ENCODE peak calls at places on chromosomes 3 and 15, in nine cellular contexts. One of them, this sample, is unnamed.
A peak's percentile ranks its signal among the peaks of the same experiment; 100 is the strongest.

GRCh38 chr3:10783360-10784346 is 32.4 kb upstream of the SLC6A11 start:
- DNase-seq in H54: peak; percentile 38
- DNase-seq in Ammon's horn: peak; percentile 53
- DNase-seq in dorsolateral prefrontal cortex: no peak
- DNase-seq in effector memory CD4-positive, alpha-beta T cell: peak; percentile 8
- DNase-seq in Kasumi-1: peak; percentile 52
- DNase-seq in fibroblast of pulmonary artery: peak; percentile 40
- DNase-seq in activated T-helper 1 cell treated with Interleukin-2 at 50 U/mL for 16 hours: no peak
- DNase-seq in WTC11: peak; percentile 38
- DNase-seq in this sample: no peak

GRCh38 chr15:95160316-95160715 is 929.0 kb downstream of the MCTP2 start:
- DNase-seq in H54: no peak
- DNase-seq in Ammon's horn: no peak
- DNase-seq in dorsolateral prefrontal cortex: no peak
- DNase-seq in effector memory CD4-positive, alpha-beta T cell: no peak
- DNase-seq in Kasumi-1: no peak
- DNase-seq in fibroblast of pulmonary artery: no peak
- DNase-seq in activated T-helper 1 cell treated with Interleukin-2 at 50 U/mL for 16 hours: no peak
- DNase-seq in WTC11: no peak
- DNase-seq in this sample: no peak

GRCh38 chr3:15982667-15983145 is 184.9 kb upstream of the ANKRD28 start:
- DNase-seq in H54: peak; percentile 74
- DNase-seq in Ammon's horn: peak; percentile 74
- DNase-seq in dorsolateral prefrontal cortex: peak; percentile 59
- DNase-seq in effector memory CD4-positive, alpha-beta T cell: no peak
- DNase-seq in Kasumi-1: no peak
- DNase-seq in fibroblast of pulmonary artery: peak; percentile 83
- DNase-seq in activated T-helper 1 cell treated with Interleukin-2 at 50 U/mL for 16 hours: no peak
- DNase-seq in WTC11: no peak
- DNase-seq in this sample: no peak

GRCh38 chr3:143951351-143951971 is 20.2 kb upstream of the DIPK2A start:
- DNase-seq in H54: no peak
- DNase-seq in Ammon's horn: peak; percentile 47
- DNase-seq in dorsolateral prefrontal cortex: no peak
- DNase-seq in effector memory CD4-positive, alpha-beta T cell: no peak
- DNase-seq in Kasumi-1: peak; percentile 42
- DNase-seq in fibroblast of pulmonary artery: peak; percentile 69
- DNase-seq in activated T-helper 1 cell treated with Interleukin-2 at 50 U/mL for 16 hours: no peak
- DNase-seq in WTC11: peak; percentile 29
- DNase-seq in this sample: peak; percentile 27

GRCh38 chr3:27575509-27575908 is 91.3 kb upstream of the SLC4A7 start:
- DNase-seq in H54: no peak
- DNase-seq in Ammon's horn: peak; percentile 47
- DNase-seq in dorsolateral prefrontal cortex: no peak
- DNase-seq in effector memory CD4-positive, alpha-beta T cell: no peak
- DNase-seq in Kasumi-1: peak; percentile 32
- DNase-seq in fibroblast of pulmonary artery: peak; percentile 64
- DNase-seq in activated T-helper 1 cell treated with Interleukin-2 at 50 U/mL for 16 hours: no peak
- DNase-seq in WTC11: no peak
- DNase-seq in this sample: no peak

GRCh38 chr3:126033051-126033745 is 50.7 kb downstream of the SLC41A3 start:
- DNase-seq in H54: no peak
- DNase-seq in Ammon's horn: no peak
- DNase-seq in dorsolateral prefrontal cortex: peak; percentile 2
- DNase-seq in effector memory CD4-positive, alpha-beta T cell: no peak
- DNase-seq in Kasumi-1: no peak
- DNase-seq in fibroblast of pulmonary artery: no peak
- DNase-seq in activated T-helper 1 cell treated with Interleukin-2 at 50 U/mL for 16 hours: no peak
- DNase-seq in WTC11: no peak
- DNase-seq in this sample: no peak

GRCh38 chr15:96333194-96334016 is 2.9 kb downstream of the NR2F2 start:
- DNase-seq in H54: no peak
- DNase-seq in Ammon's horn: no peak
- DNase-seq in dorsolateral prefrontal cortex: peak; percentile 56
- DNase-seq in effector memory CD4-positive, alpha-beta T cell: no peak
- DNase-seq in Kasumi-1: no peak
- DNase-seq in fibroblast of pulmonary artery: peak; percentile 59
- DNase-seq in activated T-helper 1 cell treated with Interleukin-2 at 50 U/mL for 16 hours: no peak
- DNase-seq in WTC11: peak; percentile 72
- DNase-seq in this sample: no peak

GRCh38 chr3:112967828-112968227 is 7.1 kb downstream of the CD200R1 start:
- DNase-seq in H54: no peak
- DNase-seq in Ammon's horn: no peak
- DNase-seq in dorsolateral prefrontal cortex: no peak
- DNase-seq in effector memory CD4-positive, alpha-beta T cell: no peak
- DNase-seq in Kasumi-1: peak; percentile 53
- DNase-seq in fibroblast of pulmonary artery: no peak
- DNase-seq in activated T-helper 1 cell treated with Interleukin-2 at 50 U/mL for 16 hours: no peak
- DNase-seq in WTC11: no peak
- DNase-seq in this sample: no peak

GRCh38 chr3:20353286-20353685 is 167.3 kb upstream of the SGO1 start:
- DNase-seq in H54: no peak
- DNase-seq in Ammon's horn: no peak
- DNase-seq in dorsolateral prefrontal cortex: no peak
- DNase-seq in effector memory CD4-positive, alpha-beta T cell: no peak
- DNase-seq in Kasumi-1: no peak
- DNase-seq in fibroblast of pulmonary artery: no peak
- DNase-seq in activated T-helper 1 cell treated with Interleukin-2 at 50 U/mL for 16 hours: no peak
- DNase-seq in WTC11: no peak
- DNase-seq in this sample: no peak

GRCh38 chr3:29186131-29186599 is 94.7 kb upstream of the RBMS3 start:
- DNase-seq in H54: no peak
- DNase-seq in Ammon's horn: no peak
- DNase-seq in dorsolateral prefrontal cortex: no peak
- DNase-seq in effector memory CD4-positive, alpha-beta T cell: no peak
- DNase-seq in Kasumi-1: peak; percentile 2
- DNase-seq in fibroblast of pulmonary artery: peak; percentile 88
- DNase-seq in activated T-helper 1 cell treated with Interleukin-2 at 50 U/mL for 16 hours: no peak
- DNase-seq in WTC11: no peak
- DNase-seq in this sample: no peak

GRCh38 chr3:38036906-38037305 is 2.1 kb upstream of the DLEC1 start:
- DNase-seq in H54: no peak
- DNase-seq in Ammon's horn: no peak
- DNase-seq in dorsolateral prefrontal cortex: no peak
- DNase-seq in effector memory CD4-positive, alpha-beta T cell: no peak
- DNase-seq in Kasumi-1: no peak
- DNase-seq in fibroblast of pulmonary artery: no peak
- DNase-seq in activated T-helper 1 cell treated with Interleukin-2 at 50 U/mL for 16 hours: no peak
- DNase-seq in WTC11: no peak
- DNase-seq in this sample: no peak

GRCh38 chr3:16402451-16402850 is 111.0 kb downstream of the RFTN1 start:
- DNase-seq in H54: no peak
- DNase-seq in Ammon's horn: no peak
- DNase-seq in dorsolateral prefrontal cortex: no peak
- DNase-seq in effector memory CD4-positive, alpha-beta T cell: no peak
- DNase-seq in Kasumi-1: no peak
- DNase-seq in fibroblast of pulmonary artery: peak; percentile 59
- DNase-seq in activated T-helper 1 cell treated with Interleukin-2 at 50 U/mL for 16 hours: no peak
- DNase-seq in WTC11: no peak
- DNase-seq in this sample: no peak

GRCh38 chr15:89531796-89532537 is 35.6 kb upstream of the RHCG start:
- DNase-seq in H54: no peak
- DNase-seq in Ammon's horn: no peak
- DNase-seq in dorsolateral prefrontal cortex: no peak
- DNase-seq in effector memory CD4-positive, alpha-beta T cell: no peak
- DNase-seq in Kasumi-1: no peak
- DNase-seq in fibroblast of pulmonary artery: no peak
- DNase-seq in activated T-helper 1 cell treated with Interleukin-2 at 50 U/mL for 16 hours: no peak
- DNase-seq in WTC11: no peak
- DNase-seq in this sample: no peak

GRCh38 chr15:38021259-38021658 is 86.8 kb downstream of the TMCO5A start:
- DNase-seq in H54: no peak
- DNase-seq in Ammon's horn: no peak
- DNase-seq in dorsolateral prefrontal cortex: no peak
- DNase-seq in effector memory CD4-positive, alpha-beta T cell: no peak
- DNase-seq in Kasumi-1: no peak
- DNase-seq in fibroblast of pulmonary artery: no peak
- DNase-seq in activated T-helper 1 cell treated with Interleukin-2 at 50 U/mL for 16 hours: no peak
- DNase-seq in WTC11: no peak
- DNase-seq in this sample: no peak

GRCh38 chr15:70863450-70864218 is 9.7 kb upstream of the LARP6 start:
- DNase-seq in H54: peak; percentile 74
- DNase-seq in Ammon's horn: peak; percentile 92
- DNase-seq in dorsolateral prefrontal cortex: no peak
- DNase-seq in effector memory CD4-positive, alpha-beta T cell: no peak
- DNase-seq in Kasumi-1: no peak
- DNase-seq in fibroblast of pulmonary artery: peak; percentile 86
- DNase-seq in activated T-helper 1 cell treated with Interleukin-2 at 50 U/mL for 16 hours: no peak
- DNase-seq in WTC11: no peak
- DNase-seq in this sample: no peak

GRCh38 chr15:68798695-68799094 is 22.0 kb downstream of the ANP32A start:
- DNase-seq in H54: no peak
- DNase-seq in Ammon's horn: no peak
- DNase-seq in dorsolateral prefrontal cortex: no peak
- DNase-seq in effector memory CD4-positive, alpha-beta T cell: no peak
- DNase-seq in Kasumi-1: no peak
- DNase-seq in fibroblast of pulmonary artery: no peak
- DNase-seq in activated T-helper 1 cell treated with Interleukin-2 at 50 U/mL for 16 hours: no peak
- DNase-seq in WTC11: no peak
- DNase-seq in this sample: no peak

GRCh38 chr15:57218826-57219576 is 157.3 kb upstream of the CGNL1 start:
- DNase-seq in H54: no peak
- DNase-seq in Ammon's horn: peak; percentile 68
- DNase-seq in dorsolateral prefrontal cortex: no peak
- DNase-seq in effector memory CD4-positive, alpha-beta T cell: no peak
- DNase-seq in Kasumi-1: peak; percentile 77
- DNase-seq in fibroblast of pulmonary artery: peak; percentile 88
- DNase-seq in activated T-helper 1 cell treated with Interleukin-2 at 50 U/mL for 16 hours: no peak
- DNase-seq in WTC11: no peak
- DNase-seq in this sample: no peak

GRCh38 chr15:41801850-41802455 is 25.9 kb upstream of the JMJD7 start:
- DNase-seq in H54: no peak
- DNase-seq in Ammon's horn: no peak
- DNase-seq in dorsolateral prefrontal cortex: no peak
- DNase-seq in effector memory CD4-positive, alpha-beta T cell: no peak
- DNase-seq in Kasumi-1: no peak
- DNase-seq in fibroblast of pulmonary artery: peak; percentile 20
- DNase-seq in activated T-helper 1 cell treated with Interleukin-2 at 50 U/mL for 16 hours: no peak
- DNase-seq in WTC11: no peak
- DNase-seq in this sample: no peak

GRCh38 chr15:51621917-51622268 is 678 bp downstream of the DMXL2 start:
- DNase-seq in H54: peak; percentile 36
- DNase-seq in Ammon's horn: peak; percentile 87
- DNase-seq in dorsolateral prefrontal cortex: peak; percentile 59
- DNase-seq in effector memory CD4-positive, alpha-beta T cell: no peak
- DNase-seq in Kasumi-1: peak; percentile 46
- DNase-seq in fibroblast of pulmonary artery: peak; percentile 67
- DNase-seq in activated T-helper 1 cell treated with Interleukin-2 at 50 U/mL for 16 hours: peak; percentile 1
- DNase-seq in WTC11: peak; percentile 46
- DNase-seq in this sample: peak; percentile 16

GRCh38 chr15:87619161-87619960 is 637.2 kb downstream of the NTRK3 start:
- DNase-seq in H54: peak; percentile 15
- DNase-seq in Ammon's horn: peak; percentile 21
- DNase-seq in dorsolateral prefrontal cortex: no peak
- DNase-seq in effector memory CD4-positive, alpha-beta T cell: no peak
- DNase-seq in Kasumi-1: no peak
- DNase-seq in fibroblast of pulmonary artery: peak; percentile 93
- DNase-seq in activated T-helper 1 cell treated with Interleukin-2 at 50 U/mL for 16 hours: no peak
- DNase-seq in WTC11: no peak
- DNase-seq in this sample: no peak

GRCh38 chr15:95760508-95760907 is 570.0 kb upstream of the NR2F2 start:
- DNase-seq in H54: no peak
- DNase-seq in Ammon's horn: no peak
- DNase-seq in dorsolateral prefrontal cortex: no peak
- DNase-seq in effector memory CD4-positive, alpha-beta T cell: no peak
- DNase-seq in Kasumi-1: no peak
- DNase-seq in fibroblast of pulmonary artery: peak; percentile 9
- DNase-seq in activated T-helper 1 cell treated with Interleukin-2 at 50 U/mL for 16 hours: no peak
- DNase-seq in WTC11: peak; percentile 65
- DNase-seq in this sample: peak; percentile 57

GRCh38 chr15:69740684-69741083 is 288.1 kb downstream of the RPLP1 start:
- DNase-seq in H54: no peak
- DNase-seq in Ammon's horn: no peak
- DNase-seq in dorsolateral prefrontal cortex: no peak
- DNase-seq in effector memory CD4-positive, alpha-beta T cell: no peak
- DNase-seq in Kasumi-1: no peak
- DNase-seq in fibroblast of pulmonary artery: no peak
- DNase-seq in activated T-helper 1 cell treated with Interleukin-2 at 50 U/mL for 16 hours: no peak
- DNase-seq in WTC11: no peak
- DNase-seq in this sample: no peak

GRCh38 chr3:167733961-167734497 is 663 bp downstream of the PDCD10 start:
- DNase-seq in H54: no peak
- DNase-seq in Ammon's horn: no peak
- DNase-seq in dorsolateral prefrontal cortex: no peak
- DNase-seq in effector memory CD4-positive, alpha-beta T cell: no peak
- DNase-seq in Kasumi-1: peak; percentile 84
- DNase-seq in fibroblast of pulmonary artery: peak; percentile 22
- DNase-seq in activated T-helper 1 cell treated with Interleukin-2 at 50 U/mL for 16 hours: no peak
- DNase-seq in WTC11: no peak
- DNase-seq in this sample: no peak

GRCh38 chr3:58434170-58434507 is 507 bp upstream of the PDHB start:
- DNase-seq in H54: no peak
- DNase-seq in Ammon's horn: no peak
- DNase-seq in dorsolateral prefrontal cortex: no peak
- DNase-seq in effector memory CD4-positive, alpha-beta T cell: no peak
- DNase-seq in Kasumi-1: no peak
- DNase-seq in fibroblast of pulmonary artery: no peak
- DNase-seq in activated T-helper 1 cell treated with Interleukin-2 at 50 U/mL for 16 hours: no peak
- DNase-seq in WTC11: no peak
- DNase-seq in this sample: no peak

GRCh38 chr15:83504365-83504764 is 57.2 kb downstream of the SH3GL3 start:
- DNase-seq in H54: no peak
- DNase-seq in Ammon's horn: no peak
- DNase-seq in dorsolateral prefrontal cortex: no peak
- DNase-seq in effector memory CD4-positive, alpha-beta T cell: no peak
- DNase-seq in Kasumi-1: no peak
- DNase-seq in fibroblast of pulmonary artery: no peak
- DNase-seq in activated T-helper 1 cell treated with Interleukin-2 at 50 U/mL for 16 hours: no peak
- DNase-seq in WTC11: no peak
- DNase-seq in this sample: no peak

GRCh38 chr15:68791431-68792283 is 29.0 kb downstream of the ANP32A start:
- DNase-seq in H54: no peak
- DNase-seq in Ammon's horn: no peak
- DNase-seq in dorsolateral prefrontal cortex: no peak
- DNase-seq in effector memory CD4-positive, alpha-beta T cell: peak; percentile 10
- DNase-seq in Kasumi-1: peak; percentile 57
- DNase-seq in fibroblast of pulmonary artery: no peak
- DNase-seq in activated T-helper 1 cell treated with Interleukin-2 at 50 U/mL for 16 hours: peak; percentile 18
- DNase-seq in WTC11: no peak
- DNase-seq in this sample: no peak

GRCh38 chr3:187922704-187923393 is 177.6 kb upstream of the BCL6 start:
- DNase-seq in H54: no peak
- DNase-seq in Ammon's horn: no peak
- DNase-seq in dorsolateral prefrontal cortex: no peak
- DNase-seq in effector memory CD4-positive, alpha-beta T cell: no peak
- DNase-seq in Kasumi-1: no peak
- DNase-seq in fibroblast of pulmonary artery: peak; percentile 11
- DNase-seq in activated T-helper 1 cell treated with Interleukin-2 at 50 U/mL for 16 hours: no peak
- DNase-seq in WTC11: no peak
- DNase-seq in this sample: no peak

GRCh38 chr15:94229591-94230365 is 1.6 kb upstream of the MCTP2 start:
- DNase-seq in H54: no peak
- DNase-seq in Ammon's horn: no peak
- DNase-seq in dorsolateral prefrontal cortex: no peak
- DNase-seq in effector memory CD4-positive, alpha-beta T cell: peak; percentile 36
- DNase-seq in Kasumi-1: peak; percentile 49
- DNase-seq in fibroblast of pulmonary artery: no peak
- DNase-seq in activated T-helper 1 cell treated with Interleukin-2 at 50 U/mL for 16 hours: no peak
- DNase-seq in WTC11: no peak
- DNase-seq in this sample: no peak

GRCh38 chr3:15207836-15208504 is 1.9 kb downstream of the CAPN7 start:
- DNase-seq in H54: no peak
- DNase-seq in Ammon's horn: no peak
- DNase-seq in dorsolateral prefrontal cortex: no peak
- DNase-seq in effector memory CD4-positive, alpha-beta T cell: no peak
- DNase-seq in Kasumi-1: no peak
- DNase-seq in fibroblast of pulmonary artery: no peak
- DNase-seq in activated T-helper 1 cell treated with Interleukin-2 at 50 U/mL for 16 hours: no peak
- DNase-seq in WTC11: no peak
- DNase-seq in this sample: no peak

GRCh38 chr15:75211436-75212199 is 9.9 kb downstream of the C15orf39 start:
- DNase-seq in H54: no peak
- DNase-seq in Ammon's horn: no peak
- DNase-seq in dorsolateral prefrontal cortex: peak; percentile 28
- DNase-seq in effector memory CD4-positive, alpha-beta T cell: no peak
- DNase-seq in Kasumi-1: no peak
- DNase-seq in fibroblast of pulmonary artery: no peak
- DNase-seq in activated T-helper 1 cell treated with Interleukin-2 at 50 U/mL for 16 hours: no peak
- DNase-seq in WTC11: no peak
- DNase-seq in this sample: no peak

GRCh38 chr3:38255627-38256026 is 10.0 kb upstream of the SLC22A13 start:
- DNase-seq in H54: no peak
- DNase-seq in Ammon's horn: no peak
- DNase-seq in dorsolateral prefrontal cortex: no peak
- DNase-seq in effector memory CD4-positive, alpha-beta T cell: no peak
- DNase-seq in Kasumi-1: no peak
- DNase-seq in fibroblast of pulmonary artery: no peak
- DNase-seq in activated T-helper 1 cell treated with Interleukin-2 at 50 U/mL for 16 hours: no peak
- DNase-seq in WTC11: no peak
- DNase-seq in this sample: no peak